ENCODE peak calls at places on chromosome 16, in six cellular contexts. W is HL-60, G is H1, R is GM12878, I is SK-N-SH, Z is HepG2. S is an unnamed sample.

GRCh38 chr16:1820973-1821290 is 5.7 kb downstream of the HAGH start:
- DNase-seq in R (no peak), Z (no peak), I (no peak), G (no peak), W (no peak), S (no peak)

GRCh38 chr16:70759666-70760065 is 41.3 kb downstream of the VAC14 start:
- DNase-seq in R (no peak), W (no peak), Z (no peak), I (no peak), G (no peak), S (no peak)

GRCh38 chr16:81275795-81276194 is 37.3 kb downstream of the BCO1 start:
- DNase-seq in G (no peak), Z (no peak), R (no peak), W (no peak), I (no peak), S (no peak)

GRCh38 chr16:50602531-50603205 is 54.5 kb downstream of the NKD1 start:
- DNase-seq in G (no peak), R (no peak), Z (no peak), W (no peak), I (no peak), S (no peak)

GRCh38 chr16:8496364-8496763 is 93.9 kb downstream of the TMEM114 start:
- DNase-seq in R (no peak), G (no peak), Z (no peak), W (no peak), I (no peak), S (no peak)

GRCh38 chr16:48609453-48610023 is 442 bp downstream of the N4BP1 start:
- DNase-seq in I (no peak), Z (no peak), W (peak; percentile 34), R (no peak), G (no peak), S (peak; percentile 63)

GRCh38 chr16:31874354-31875111 is 926 bp downstream of the ZNF267 start:
- DNase-seq in Z (peak; percentile 48), R (peak; percentile 82), W (peak; percentile 49), I (peak; percentile 38), G (no peak), S (no peak)

GRCh38 chr16:11757671-11758545 is 15.3 kb upstream of the TXNDC11 start:
- DNase-seq in I (no peak), G (no peak), R (no peak), W (no peak), Z (peak; percentile 32), S (no peak)

GRCh38 chr16:1117169-1117900 is 21.3 kb upstream of the C1QTNF8 start:
- DNase-seq in I (no peak), Z (no peak), R (no peak), W (no peak), G (no peak), S (no peak)

GRCh38 chr16:85615014-85615851 is 2.1 kb downstream of the GSE1 start:
- DNase-seq in Z (peak; percentile 79), W (peak; percentile 51), R (no peak), I (no peak), G (no peak), S (peak; percentile 68)

GRCh38 chr16:67882374-67883145 is 2.1 kb upstream of the NRN1L start:
- DNase-seq in W (no peak), Z (no peak), I (no peak), G (no peak), R (no peak), S (no peak)

GRCh38 chr16:66705790-66706505 is 9.4 kb upstream of the CMTM4 start:
- DNase-seq in Z (no peak), G (no peak), I (no peak), W (no peak), R (no peak), S (no peak)

GRCh38 chr16:10370096-10370726 is 15.7 kb upstream of the ATF7IP2 start:
- DNase-seq in R (peak; percentile 19), Z (no peak), G (no peak), W (no peak), I (no peak), S (no peak)

GRCh38 chr16:81723098-81723723 is 55.9 kb upstream of the PLCG2 start:
- DNase-seq in G (no peak), W (peak; percentile 55), Z (peak; percentile 86), R (peak; percentile 62), I (peak; percentile 83), S (peak; percentile 75)

GRCh38 chr16:82055117-82055516 is 20.1 kb downstream of the HSD17B2 start:
- DNase-seq in G (no peak), R (no peak), Z (no peak), I (no peak), W (no peak), S (no peak)

GRCh38 chr16:30054959-30055553 is 10.5 kb upstream of the ALDOA start:
- DNase-seq in Z (peak; percentile 62), G (no peak), W (peak; percentile 61), I (peak; percentile 56), R (no peak), S (peak; percentile 74)

GRCh38 chr16:12458591-12459400 is 344.9 kb downstream of the CPPED1 start:
- DNase-seq in W (peak; percentile 93), Z (no peak), R (no peak), I (no peak), G (no peak), S (peak; percentile 23)

GRCh38 chr16:58002936-58003335 is 1.7 kb downstream of the USB1 start:
- DNase-seq in G (no peak), Z (no peak), W (no peak), I (no peak), R (no peak), S (no peak)

GRCh38 chr16:58001781-58002410 is 689 bp downstream of the USB1 start:
- DNase-seq in G (no peak), Z (peak; percentile 42), W (no peak), R (no peak), I (no peak), S (peak; percentile 37)

GRCh38 chr16:57999971-58000705 is at the start of gene ZNF319:
- DNase-seq in G (no peak), I (no peak), Z (no peak), R (no peak), W (no peak), S (peak; percentile 77)

GRCh38 chr16:58000706-58001676 is at the start of gene USB1:
- DNase-seq in Z (peak; percentile 88), W (peak; percentile 76), G (peak; percentile 85), I (peak; percentile 98), R (peak; percentile 56), S (peak; percentile 93)

GRCh38 chr16:58002411-58002790 is 1.2 kb downstream of the USB1 start:
- DNase-seq in W (no peak), Z (no peak), I (no peak), G (no peak), R (no peak), S (no peak)
- TF ChIP-seq GABPA in W (no peak), Z (no peak), I (no peak), G (no peak), R (no peak), S (no peak)

GRCh38 chr16:79372504-79373184 is 227.9 kb downstream of the MAF start:
- DNase-seq in R (no peak), G (no peak), Z (no peak), I (no peak), W (no peak), S (no peak)
- TF ChIP-seq GABPA in R (no peak), G (no peak), Z (no peak), I (no peak), W (no peak), S (no peak)

GRCh38 chr16:56965939-56966515 is 4.3 kb downstream of the CETP start:
- DNase-seq in Z (no peak), R (no peak), I (no peak), G (no peak), W (peak; percentile 33), S (no peak)
- TF ChIP-seq GABPA in Z (no peak), R (no peak), I (no peak), G (no peak), W (no peak), S (no peak)

GRCh38 chr16:84514295-84514873 is 9.9 kb upstream of the MEAK7 start:
- DNase-seq in G (no peak), W (no peak), R (no peak), Z (no peak), I (no peak), S (no peak)
- TF ChIP-seq GABPA in G (no peak), W (no peak), R (no peak), Z (no peak), I (no peak), S (no peak)

GRCh38 chr16:16010194-16010593 is 60.8 kb downstream of the ABCC1 start:
- DNase-seq in R (no peak), Z (no peak), W (no peak), I (no peak), G (no peak), S (no peak)

GRCh38 chr16:16013812-16014211 is 64.4 kb downstream of the ABCC1 start:
- DNase-seq in R (no peak), I (no peak), G (no peak), Z (no peak), W (no peak), S (no peak)

GRCh38 chr16:16014329-16015224 is 65.2 kb downstream of the ABCC1 start:
- DNase-seq in Z (peak; percentile 93), W (no peak), R (no peak), I (no peak), G (no peak), S (no peak)

GRCh38 chr16:16009396-16009795 is 60.0 kb downstream of the ABCC1 start:
- DNase-seq in I (no peak), R (no peak), Z (no peak), W (no peak), G (no peak), S (no peak)

GRCh38 chr16:16012144-16012543 is 62.7 kb downstream of the ABCC1 start:
- DNase-seq in R (no peak), I (no peak), Z (no peak), W (no peak), G (no peak), S (no peak)
- TF ChIP-seq GABPA in R (no peak), I (no peak), Z (no peak), W (no peak), G (no peak), S (no peak)

DNA sequence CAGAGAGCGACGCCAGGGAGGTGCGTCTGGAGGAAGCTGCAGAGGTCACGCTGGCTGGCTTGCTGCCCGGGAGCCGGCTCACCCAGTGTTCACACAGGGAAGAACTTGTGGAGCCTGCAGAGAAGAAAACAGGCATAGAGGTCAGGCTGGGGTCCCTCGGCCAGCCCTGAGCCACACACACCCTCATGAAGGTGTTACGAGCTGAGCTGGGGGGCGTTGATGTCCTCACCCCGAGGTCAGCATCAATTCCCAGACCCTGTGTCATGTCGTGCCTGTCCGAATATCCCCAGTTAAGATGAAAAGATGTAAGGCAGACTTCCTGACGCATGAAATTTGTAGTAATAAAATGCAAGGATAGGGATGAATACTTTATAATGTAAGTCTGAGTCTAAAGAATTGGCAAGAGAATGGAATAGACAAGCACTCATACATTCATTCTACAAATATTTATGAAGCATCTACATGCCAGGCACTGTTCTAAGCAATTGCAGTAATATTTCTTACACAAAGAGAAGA is 77.1 kb downstream of the USP31 start:
- DNase-seq in R (no peak), I (peak; percentile 71), W (no peak), G (no peak), Z (no peak), S (no peak)
- TF ChIP-seq GABPA in R (no peak), I (no peak), W (no peak), G (no peak), Z (no peak), S (no peak)